ENCODE peak calls at places on chromosomes 16 and 17, in four cellular contexts. Y, M, R and D are unnamed samples.

GRCh38 chr17:62859146-62859545 is 51.0 kb upstream of the MARCHF10 start:
- DNase-seq in Y (no peak), M (no peak), R (no peak), D (no peak)

GRCh38 chr17:42275527-42276358 is 448 bp downstream of the STAT5B start:
- DNase-seq in Y (peak), M (no peak), R (peak), D (peak)

GRCh38 chr16:21167360-21167759 is 8.9 kb downstream of the LDAF1 start:
- DNase-seq in Y (no peak), M (no peak), R (no peak), D (no peak)

GRCh38 chr17:2262146-2262587 is 41.4 kb downstream of the SMG6 start:
- DNase-seq in Y (no peak), M (no peak), R (no peak), D (no peak)

GRCh38 chr17:78357687-78358537 is 2.0 kb downstream of the SOCS3 start:
- DNase-seq in Y (no peak), M (no peak), R (no peak), D (no peak)

GRCh38 chr16:81797443-81797842 is 18.4 kb downstream of the PLCG2 start:
- DNase-seq in Y (peak), M (peak), R (peak), D (peak)

GRCh38 chr16:4987580-4988374 is 29.6 kb downstream of the SEC14L5 start:
- DNase-seq in Y (no peak), M (no peak), R (no peak), D (peak)

GRCh38 chr16:28925386-28926228 is 569 bp upstream of the RABEP2 start:
- DNase-seq in Y (peak), M (peak), R (peak), D (peak)

GRCh38 chr16:20938426-20938825 is 37.9 kb downstream of the LYRM1 start:
- DNase-seq in Y (no peak), M (no peak), R (no peak), D (peak)

GRCh38 chr17:16872836-16873653 is 98.9 kb downstream of the TNFRSF13B start:
- DNase-seq in Y (peak), M (peak), R (peak), D (peak)

GRCh38 chr17:64406321-64407200 is 15.9 kb upstream of the PECAM1 start:
- DNase-seq in Y (no peak), M (no peak), R (no peak), D (no peak)

GRCh38 chr17:74373838-74374606 is 6.7 kb downstream of the GPR142 start:
- DNase-seq in Y (no peak), M (no peak), R (peak), D (no peak)

GRCh38 chr16:27405546-27406451 is 3.8 kb downstream of the IL21R start:
- DNase-seq in Y (peak), M (no peak), R (no peak), D (peak)

GRCh38 chr17:4365628-4366311 is 705 bp downstream of the UBE2G1 start:
- DNase-seq in Y (no peak), M (no peak), R (peak), D (peak)

GRCh38 chr16:12010388-12011251 is 34.1 kb downstream of the SNX29 start:
- DNase-seq in Y (no peak), M (no peak), R (no peak), D (no peak)

GRCh38 chr17:51398647-51399046 is 138.3 kb downstream of the UTP18 start:
- DNase-seq in Y (no peak), M (no peak), R (no peak), D (no peak)

DNA sequence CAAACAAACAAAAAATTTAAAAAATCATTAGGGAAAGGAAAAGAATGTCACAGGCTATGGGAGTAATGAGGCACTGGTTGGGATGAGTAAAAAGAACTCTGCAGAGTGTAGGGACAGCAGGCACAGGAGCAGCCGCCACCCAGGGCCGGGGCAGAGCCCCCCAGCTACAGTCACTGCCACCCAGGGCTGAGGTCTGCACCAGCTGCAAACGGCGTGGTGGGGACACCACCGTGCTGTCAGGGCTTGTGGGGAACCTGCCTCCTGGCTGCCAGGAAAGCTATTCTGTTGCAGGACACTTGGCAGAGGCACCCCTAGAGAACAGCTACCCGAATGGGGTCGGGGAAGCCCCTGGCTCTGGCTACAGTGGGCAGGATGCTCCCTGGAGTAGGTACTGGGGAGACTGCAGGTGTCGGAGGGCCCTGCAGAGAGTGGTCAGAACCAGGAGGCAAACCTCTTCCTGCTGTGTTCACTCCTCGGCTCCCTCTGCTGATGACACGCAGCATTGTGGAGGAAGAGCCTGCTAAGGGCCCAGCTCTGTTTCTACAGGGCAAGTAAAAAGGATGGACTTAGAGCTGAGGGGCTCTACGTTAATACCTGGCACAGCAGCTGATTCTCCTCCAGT is 32.3 kb upstream of the CAPN15 start:
- DNase-seq in Y (peak), M (peak), R (peak), D (peak)
- TF ChIP-seq CTCF in Y (no peak), M (peak), R (no peak), D (no peak)

GRCh38 chr17:67212231-67212630 is 32.8 kb downstream of the HELZ start:
- DNase-seq in Y (no peak), M (no peak), R (no peak), D (no peak)
- TF ChIP-seq CTCF in Y (no peak), M (no peak), R (no peak), D (no peak)

GRCh38 chr17:43817826-43818225 is 15.1 kb downstream of the MPP3 start:
- DNase-seq in Y (no peak), M (no peak), R (no peak), D (no peak)

GRCh38 chr17:43823350-43824084 is 9.4 kb downstream of the MPP3 start:
- DNase-seq in Y (no peak), M (no peak), R (peak), D (no peak)

GRCh38 chr17:43818966-43819365 is 14.0 kb downstream of the MPP3 start:
- DNase-seq in Y (no peak), M (no peak), R (no peak), D (no peak)

GRCh38 chr17:43822566-43823190 is 10.3 kb downstream of the MPP3 start:
- DNase-seq in Y (no peak), M (no peak), R (no peak), D (no peak)

GRCh38 chr17:43820759-43821158 is 12.2 kb downstream of the MPP3 start:
- DNase-seq in Y (no peak), M (no peak), R (no peak), D (no peak)
- TF ChIP-seq CTCF in Y (no peak), M (no peak), R (no peak), D (no peak)

DNA sequence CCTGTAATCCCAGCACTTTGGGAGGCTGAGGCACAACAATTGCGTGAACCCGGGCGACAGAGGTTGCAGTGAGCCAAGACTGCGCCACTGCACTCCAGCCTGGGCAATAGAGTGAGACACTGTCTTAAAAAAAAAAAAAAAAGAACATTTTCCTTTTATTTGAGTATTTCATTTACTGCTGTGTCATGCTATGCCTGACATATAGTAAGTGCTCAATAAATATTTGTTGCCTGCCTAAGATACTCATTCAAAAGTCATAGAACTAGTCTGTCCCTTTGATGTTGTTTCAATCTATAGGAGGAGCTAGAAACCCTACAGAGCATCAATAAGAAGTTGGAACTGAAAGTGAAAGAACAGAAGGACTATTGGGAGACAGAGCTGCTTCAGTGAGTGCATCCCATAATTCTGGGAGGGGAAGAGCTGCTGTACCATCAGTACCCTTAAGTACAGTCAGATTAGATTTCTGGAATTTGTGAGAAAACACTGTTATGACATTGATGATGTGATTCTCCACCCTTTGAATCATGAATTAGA is 20.0 kb downstream of the CALCOCO2 start:
- DNase-seq in Y (no peak), M (no peak), R (no peak), D (no peak)
- TF ChIP-seq CTCF in Y (no peak), M (no peak), R (no peak), D (no peak)

GRCh38 chr16:86559802-86560305 is 4.8 kb upstream of the MTHFSD start:
- DNase-seq in Y (no peak), M (no peak), R (no peak), D (no peak)

GRCh38 chr16:86555763-86556130 is 712 bp upstream of the MTHFSD start:
- DNase-seq in Y (no peak), M (no peak), R (no peak), D (no peak)

GRCh38 chr16:86557587-86557986 is 2.6 kb upstream of the MTHFSD start:
- DNase-seq in Y (no peak), M (no peak), R (no peak), D (no peak)

GRCh38 chr16:86556576-86556975 is 1.5 kb upstream of the MTHFSD start:
- DNase-seq in Y (no peak), M (no peak), R (no peak), D (no peak)

GRCh38 chr16:86558355-86559193 is 3.5 kb upstream of the MTHFSD start:
- DNase-seq in Y (no peak), M (no peak), R (no peak), D (no peak)
- TF ChIP-seq CTCF in Y (no peak), M (no peak), R (no peak), D (no peak)

GRCh38 chr17:33202796-33203195 is 90.3 kb downstream of the ASIC2 start:
- DNase-seq in Y (no peak), M (no peak), R (no peak), D (no peak)

GRCh38 chr17:33201255-33201654 is 91.8 kb downstream of the ASIC2 start:
- DNase-seq in Y (no peak), M (no peak), R (no peak), D (no peak)

GRCh38 chr17:33200116-33200515 is 93.0 kb downstream of the ASIC2 start:
- DNase-seq in Y (no peak), M (no peak), R (peak), D (no peak)

GRCh38 chr17:33202011-33202410 is 91.1 kb downstream of the ASIC2 start:
- DNase-seq in Y (no peak), M (no peak), R (no peak), D (no peak)

DNA sequence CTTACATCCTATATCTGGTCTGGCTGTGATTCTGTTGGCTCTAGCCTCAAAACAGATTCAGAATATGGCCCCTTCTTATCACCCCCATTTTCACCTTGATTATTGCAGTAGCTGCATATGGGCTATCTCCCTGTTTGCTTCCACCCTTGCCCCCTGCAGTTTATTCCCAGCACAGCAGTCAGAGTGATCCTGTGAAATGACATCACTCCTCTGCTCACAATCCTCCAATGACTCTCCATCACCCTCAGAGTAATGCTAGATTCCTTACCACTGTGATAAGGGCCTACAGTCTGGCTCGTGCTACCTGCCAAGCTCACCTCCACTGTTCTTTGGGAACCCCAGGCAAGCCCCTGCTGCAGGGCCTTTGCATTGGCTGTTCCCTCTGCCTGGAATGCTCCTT is 92.5 kb downstream of the ASIC2 start:
- DNase-seq in Y (no peak), M (no peak), R (no peak), D (no peak)
- TF ChIP-seq CTCF in Y (no peak), M (no peak), R (no peak), D (no peak)

GRCh38 chr16:1434644-1435592 is 4.0 kb downstream of the PERCC1 start:
- DNase-seq in Y (no peak), M (no peak), R (no peak), D (no peak)

GRCh38 chr16:1436731-1437355 is 6.0 kb downstream of the PERCC1 start:
- DNase-seq in Y (no peak), M (no peak), R (no peak), D (no peak)

GRCh38 chr16:1438229-1439057 is 5.9 kb downstream of the CCDC154 start:
- DNase-seq in Y (no peak), M (no peak), R (no peak), D (no peak)

GRCh38 chr16:1437606-1438005 is 6.7 kb downstream of the PERCC1 start:
- DNase-seq in Y (no peak), M (no peak), R (no peak), D (no peak)

GRCh38 chr16:1435921-1436697 is 5.2 kb downstream of the PERCC1 start:
- DNase-seq in Y (no peak), M (no peak), R (no peak), D (no peak)
- TF ChIP-seq CTCF in Y (no peak), M (no peak), R (no peak), D (no peak)

GRCh38 chr16:85334718-85335583 is 222.7 kb upstream of the CIBAR2 start:
- DNase-seq in Y (no peak), M (no peak), R (peak), D (peak)
- TF ChIP-seq CTCF in Y (no peak), M (no peak), R (no peak), D (no peak)

DNA sequence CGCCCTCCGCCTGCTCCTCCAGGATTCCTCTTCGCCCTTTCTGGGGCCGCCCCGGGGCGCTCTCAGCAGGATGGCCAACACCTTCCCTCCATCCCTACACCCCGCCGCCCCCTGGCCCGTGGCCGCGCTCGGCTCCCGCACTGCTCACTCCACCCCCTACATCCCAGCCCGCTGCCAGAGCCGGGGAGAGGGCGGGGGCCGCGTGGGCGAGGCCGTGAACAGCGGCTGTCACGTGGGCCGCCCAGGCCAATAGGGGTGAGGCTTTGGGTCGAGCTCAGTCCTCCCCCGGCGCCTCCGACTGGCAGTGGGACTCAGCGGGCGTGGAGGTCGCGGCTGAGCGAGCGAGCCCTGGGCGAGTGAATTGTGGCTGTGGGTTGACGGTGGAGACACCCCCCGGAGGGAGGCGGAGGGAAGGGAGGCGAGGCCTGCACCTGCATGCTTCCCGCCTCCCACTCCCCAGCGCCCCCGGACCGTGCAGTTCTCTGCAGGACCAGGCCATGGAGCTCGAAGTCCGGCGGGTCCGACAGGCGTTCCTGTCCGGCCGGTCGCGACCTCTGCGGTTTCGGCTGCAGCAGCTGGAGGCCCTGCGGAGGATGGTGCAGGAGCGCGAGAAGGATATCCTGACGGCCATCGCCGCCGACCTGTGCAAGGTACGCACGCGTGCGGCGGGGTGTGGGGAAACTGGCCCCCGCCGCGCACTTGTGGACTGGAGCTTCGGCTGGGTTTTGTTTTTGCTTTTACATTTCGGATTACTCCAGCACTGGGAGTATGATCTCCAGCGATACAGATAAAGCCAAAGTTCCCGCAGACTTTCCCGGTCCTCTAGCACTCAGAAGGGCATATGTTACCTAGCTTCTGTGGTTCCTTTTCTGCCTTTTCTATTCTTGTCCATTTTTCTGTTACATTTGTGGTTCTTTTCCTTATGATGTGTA is at the start of gene ALDH3A2:
- DNase-seq in Y (peak), M (peak), R (peak), D (peak)
- TF ChIP-seq CTCF in Y (no peak), M (peak), R (no peak), D (no peak)